ENCODE peak calls at places on chromosome 19, in seven cellular contexts. D, G, S, M, K, C and T are unnamed samples.

GRCh38 chr19:41302624-41303351 is 7.2 kb upstream of the CCDC97 start:
- DNase-seq in D (no peak), G (peak; percentile 69), S (no peak), M (no peak), K (no peak), C (no peak), T (no peak)

GRCh38 chr19:51921949-51922348 is 5.3 kb upstream of the ZNF613 start:
- DNase-seq in D (no peak), G (no peak), S (no peak), M (no peak), K (no peak), C (no peak), T (peak; percentile 9)

GRCh38 chr19:32397736-32398135 is 7.8 kb upstream of the DPY19L3 start:
- DNase-seq in D (no peak), G (no peak), S (no peak), M (peak; percentile 90), K (no peak), C (no peak), T (peak; percentile 53)

GRCh38 chr19:56837492-56837891 is 3.0 kb downstream of the PEG3 start:
- DNase-seq in D (no peak), G (peak; percentile 82), S (peak; percentile 77), M (peak; percentile 45), K (no peak), C (no peak), T (no peak)

GRCh38 chr19:42313096-42313839 is at the start of gene TMEM145:
- DNase-seq in D (no peak), G (no peak), S (no peak), M (peak; percentile 30), K (peak; percentile 73), C (peak; percentile 53), T (peak; percentile 34)

GRCh38 chr19:43739419-43739818 is 15.3 kb downstream of the SMG9 start:
- DNase-seq in D (no peak), G (no peak), S (no peak), M (no peak), K (no peak), C (no peak), T (peak; percentile 32)

GRCh38 chr19:10885241-10886169 is 14.2 kb downstream of the CARM1 start:
- DNase-seq in D (no peak), G (no peak), S (no peak), M (no peak), K (peak; percentile 29), C (no peak), T (no peak)

GRCh38 chr19:9793051-9793591 is 24.6 kb upstream of the ZNF846 start:
- DNase-seq in D (no peak), G (peak; percentile 86), S (peak; percentile 65), M (peak; percentile 54), K (no peak), C (no peak), T (no peak)

GRCh38 chr19:46945668-46946067 is 74.0 kb upstream of the NPAS1 start:
- DNase-seq in D (no peak), G (no peak), S (no peak), M (peak; percentile 49), K (no peak), C (no peak), T (no peak)

GRCh38 chr19:23788415-23788814 is 29.7 kb upstream of the ZNF681 start:
- DNase-seq in D (no peak), G (no peak), S (no peak), M (no peak), K (no peak), C (no peak), T (no peak)

GRCh38 chr19:11767633-11768133 is 883 bp downstream of the ZNF441 start:
- DNase-seq in D (no peak), G (peak; percentile 82), S (peak; percentile 24), M (peak; percentile 33), K (no peak), C (peak; percentile 13), T (peak; percentile 14)

DNA sequence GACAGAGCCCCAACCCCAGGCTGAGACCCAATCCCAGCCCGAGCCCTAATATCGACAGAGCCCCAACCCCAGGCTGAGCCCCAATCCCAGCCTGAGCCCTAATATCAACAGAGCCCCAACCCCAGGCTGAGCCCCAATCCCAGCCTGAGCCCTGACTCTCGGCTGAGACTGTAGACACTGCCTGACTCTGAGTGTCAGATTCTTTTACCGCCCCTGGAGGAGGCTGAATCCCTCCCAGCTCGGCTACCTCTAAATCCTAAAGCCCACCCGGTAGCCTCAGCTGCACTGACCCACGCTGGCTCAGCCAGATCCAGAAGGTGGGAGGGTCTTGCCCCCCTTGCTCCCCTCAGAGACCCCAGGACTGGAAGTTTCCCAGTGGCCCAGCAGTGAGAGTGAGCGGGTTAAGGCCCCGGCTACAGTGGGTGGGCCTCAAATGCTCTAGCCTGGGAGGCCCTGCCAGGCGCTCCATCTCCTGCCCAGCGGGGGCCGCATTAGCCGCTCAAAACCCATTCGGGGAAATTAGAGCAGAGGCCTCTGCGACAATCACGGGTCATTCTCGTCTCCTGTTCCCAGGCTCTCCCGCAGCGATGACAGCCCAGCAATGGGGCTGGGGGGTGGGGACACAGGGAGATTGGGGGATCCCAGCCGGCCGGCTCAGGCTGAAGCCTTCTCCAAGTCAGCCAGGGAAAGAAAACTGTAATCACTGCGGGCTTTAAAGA is 43.8 kb downstream of the ZNRF4 start:
- DNase-seq in D (no peak), G (no peak), S (no peak), M (no peak), K (peak; percentile 84), C (no peak), T (no peak)
- TF ChIP-seq CTCF in D (no peak), G (no peak), S (no peak), M (no peak), K (no peak), C (no peak), T (no peak)

DNA sequence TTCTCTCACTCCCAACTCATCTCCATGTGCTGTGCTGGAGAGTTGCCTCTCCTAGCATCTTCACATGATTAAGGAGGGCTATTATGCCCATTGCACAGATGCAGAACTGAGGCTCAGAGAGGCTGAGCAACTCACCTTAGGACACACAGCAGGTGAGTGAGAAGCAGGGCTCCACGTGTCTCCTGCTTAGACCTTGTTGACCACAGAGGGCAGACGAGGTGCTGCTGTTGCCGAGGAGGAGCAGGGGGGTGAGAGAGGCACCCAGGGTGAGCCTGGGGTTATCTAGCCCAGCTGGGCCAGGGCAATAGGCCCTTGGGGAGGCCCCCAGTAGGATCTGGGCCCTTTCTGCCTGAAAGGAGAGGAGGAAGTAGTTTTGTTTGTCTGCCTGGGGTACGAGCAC is 2.4 kb upstream of the HSH2D start:
- DNase-seq in D (no peak), G (no peak), S (no peak), M (no peak), K (no peak), C (no peak), T (no peak)
- TF ChIP-seq CTCF in D (no peak), G (no peak), S (no peak), M (no peak), K (no peak), C (no peak), T (no peak)

DNA sequence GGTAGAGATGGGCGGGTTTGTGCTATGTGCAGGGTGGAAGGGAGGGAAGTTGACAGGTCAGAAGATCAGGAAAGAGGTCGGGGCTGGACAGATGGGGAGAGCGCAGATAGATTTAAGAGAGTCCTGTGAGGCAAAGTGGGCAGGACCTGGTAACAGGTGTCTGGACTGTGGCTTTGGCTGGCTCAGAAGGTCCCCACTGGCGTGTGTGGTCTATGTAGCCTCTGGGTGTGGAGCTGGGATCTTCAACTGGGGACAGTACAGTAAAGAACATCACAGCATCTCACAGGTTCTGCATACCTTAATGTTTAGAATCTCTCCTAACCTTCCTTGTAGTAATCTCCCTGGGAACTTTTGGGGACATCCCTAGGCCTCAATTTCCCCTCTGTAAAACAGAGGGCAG is 17.7 kb downstream of the CKM start:
- DNase-seq in D (no peak), G (no peak), S (no peak), M (no peak), K (no peak), C (no peak), T (no peak)
- TF ChIP-seq CTCF in D (no peak), G (no peak), S (no peak), M (no peak), K (no peak), C (no peak), T (no peak)

DNA sequence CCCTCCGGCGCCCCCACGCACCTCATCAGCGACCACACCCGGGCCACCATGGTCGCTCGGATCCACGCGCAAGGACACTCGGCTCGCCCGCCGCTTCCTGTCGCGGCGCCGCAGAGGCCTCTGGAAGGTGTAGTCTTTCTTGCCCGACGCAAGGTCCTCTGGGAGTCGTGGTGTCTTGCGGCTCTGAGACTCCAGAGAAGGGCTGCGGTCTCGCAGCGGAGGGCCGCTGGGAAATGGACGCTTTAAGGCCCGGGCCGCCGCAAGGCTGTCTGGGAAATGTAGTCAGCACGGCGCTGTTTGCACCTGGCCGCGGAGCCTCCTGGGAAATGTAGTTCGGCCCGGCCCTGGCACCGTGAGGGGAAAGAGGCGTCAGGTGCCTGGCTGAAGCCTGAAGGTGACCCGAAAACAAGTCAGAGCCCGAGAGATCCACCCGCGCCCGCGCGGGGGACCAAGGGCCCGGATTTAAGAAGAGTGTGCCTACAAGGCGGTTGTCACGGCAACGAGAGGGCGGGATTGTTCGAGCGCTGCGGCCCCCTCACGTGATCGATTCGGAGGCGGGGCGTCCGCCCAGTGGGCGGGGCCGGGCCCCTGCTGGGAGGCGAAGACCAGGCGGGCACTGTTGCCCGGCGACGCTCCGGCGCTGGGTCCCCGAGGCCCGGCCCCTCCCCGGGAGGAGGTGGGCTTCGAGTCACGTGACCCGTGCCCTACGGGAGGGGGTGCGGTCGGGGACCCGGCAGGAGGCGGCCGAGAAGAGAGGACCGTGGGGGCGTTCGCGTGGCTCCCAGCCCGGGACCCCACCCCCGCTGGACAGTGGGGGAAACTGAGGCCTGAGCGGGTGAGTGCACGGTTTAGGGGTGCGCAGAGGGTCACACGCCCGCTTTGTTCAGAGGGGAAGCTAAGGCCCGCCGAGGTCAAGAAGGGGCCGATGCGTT is at the start of the genes HSD11B1L and MICOS13:
- DNase-seq in D (peak; percentile 99), G (peak; percentile 99), S (peak; percentile 99), M (peak; percentile 98), K (peak; percentile 99), C (peak; percentile 90), T (peak; percentile 99)
- TF ChIP-seq CTCF in D (no peak), G (no peak), S (no peak), M (no peak), K (no peak), C (no peak), T (no peak)

DNA sequence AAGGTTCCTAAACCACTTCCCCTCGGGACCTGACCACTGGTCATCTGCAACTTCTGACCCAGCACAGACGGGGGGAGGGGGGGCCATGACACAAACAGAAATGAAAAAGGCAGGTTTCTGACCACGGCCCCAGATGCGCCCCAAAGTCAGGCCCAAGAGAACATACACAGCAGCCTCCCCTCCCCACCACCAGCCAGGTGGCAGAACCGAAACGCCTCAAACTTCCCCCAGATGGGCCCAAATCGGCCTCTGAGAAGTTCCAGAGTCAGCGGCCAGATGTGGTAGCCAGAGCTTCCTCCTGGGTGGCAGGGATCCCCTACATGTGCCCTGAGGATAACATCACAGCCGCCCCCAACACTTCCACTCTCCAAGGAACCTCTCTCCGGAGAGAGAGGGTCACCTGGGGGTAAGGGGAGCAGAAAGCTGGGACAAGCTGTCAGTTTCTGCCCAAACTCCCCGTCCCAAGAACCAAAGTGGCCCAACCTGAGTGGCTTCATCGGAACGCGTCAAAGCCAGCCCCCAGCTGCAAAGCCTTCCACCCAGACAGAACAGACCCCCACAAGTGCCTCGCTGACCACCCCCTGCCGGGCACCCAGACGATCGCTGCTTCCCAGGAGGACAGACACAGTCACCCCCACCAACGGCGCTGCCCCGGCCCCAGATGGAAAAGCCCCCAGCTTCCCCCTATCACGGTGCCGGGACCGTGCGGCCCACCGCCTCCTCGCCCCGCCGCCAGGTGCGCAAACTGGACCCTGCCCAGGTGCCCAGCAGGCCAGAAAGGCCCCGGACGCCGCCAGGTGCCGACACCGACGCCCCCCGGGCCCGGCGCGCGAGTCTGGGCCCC is 800 bp downstream of the ELL start:
- DNase-seq in D (no peak), G (peak; percentile 77), S (peak; percentile 45), M (no peak), K (peak; percentile 50), C (no peak), T (peak; percentile 28)
- TF ChIP-seq CTCF in D (no peak), G (no peak), S (no peak), M (no peak), K (peak; percentile 11), C (no peak), T (no peak)